ENCODE peak calls at places on chromosomes 11 and 22, in ten cellular contexts. W is A549, T is adrenal gland, H is GM23338, N is uterus, Z is IMR-90, U is lower lobe of right lung, J is ovary, L is neural progenitor cell, G is esophagus squamous epithelium. E is an unnamed sample.

GRCh38 chr11:46239801-46240061 is 37.7 kb upstream of the CREB3L1 start:
- DNase-seq in W (no peak), G (no peak), T (no peak), Z (peak; percentile 22), U (no peak), H (no peak), J (no peak), N (no peak), L (no peak), E (no peak)

GRCh38 chr11:128516886-128517285 is 70.5 kb downstream of the ETS1 start:
- DNase-seq in J (no peak), Z (no peak), N (no peak), H (no peak), G (no peak), L (no peak), W (no peak), U (no peak), T (no peak), E (no peak)

GRCh38 chr11:118436639-118437045 is 350 bp downstream of the KMT2A start:
- DNase-seq in J (no peak), Z (peak; percentile 21), T (peak; percentile 22), H (peak; percentile 18), N (no peak), W (no peak), U (peak; percentile 55), L (no peak), G (no peak), E (no peak)

GRCh38 chr11:93895106-93895862 is 44.9 kb upstream of the VSTM5 start:
- DNase-seq in H (peak; percentile 93), N (no peak), T (peak; percentile 34), J (no peak), U (no peak), L (peak; percentile 84), Z (peak; percentile 82), W (no peak), G (no peak), E (no peak)

GRCh38 chr11:62712861-62713260 is 5.4 kb downstream of the GNG3 start:
- DNase-seq in L (no peak), H (no peak), U (no peak), G (no peak), W (no peak), N (no peak), J (no peak), T (no peak), Z (no peak), E (no peak)

GRCh38 chr11:28559497-28559896 is 451.3 kb downstream of the METTL15 start:
- DNase-seq in N (no peak), L (peak; percentile 55), H (peak; percentile 49), W (no peak), Z (peak; percentile 83), T (no peak), G (no peak), U (no peak), J (peak; percentile 21), E (no peak)

GRCh38 chr11:84089072-84090057 is 803.2 kb upstream of the CCDC90B start:
- DNase-seq in N (no peak), G (no peak), Z (no peak), W (no peak), H (no peak), L (no peak), J (no peak), U (no peak), T (peak; percentile 86), E (no peak)

GRCh38 chr11:31340903-31341572 is 28.5 kb downstream of the DCDC1 start:
- DNase-seq in Z (peak; percentile 41), U (no peak), T (no peak), N (no peak), J (no peak), G (no peak), H (peak; percentile 66), W (peak; percentile 15), L (peak; percentile 49), E (no peak)

DNA sequence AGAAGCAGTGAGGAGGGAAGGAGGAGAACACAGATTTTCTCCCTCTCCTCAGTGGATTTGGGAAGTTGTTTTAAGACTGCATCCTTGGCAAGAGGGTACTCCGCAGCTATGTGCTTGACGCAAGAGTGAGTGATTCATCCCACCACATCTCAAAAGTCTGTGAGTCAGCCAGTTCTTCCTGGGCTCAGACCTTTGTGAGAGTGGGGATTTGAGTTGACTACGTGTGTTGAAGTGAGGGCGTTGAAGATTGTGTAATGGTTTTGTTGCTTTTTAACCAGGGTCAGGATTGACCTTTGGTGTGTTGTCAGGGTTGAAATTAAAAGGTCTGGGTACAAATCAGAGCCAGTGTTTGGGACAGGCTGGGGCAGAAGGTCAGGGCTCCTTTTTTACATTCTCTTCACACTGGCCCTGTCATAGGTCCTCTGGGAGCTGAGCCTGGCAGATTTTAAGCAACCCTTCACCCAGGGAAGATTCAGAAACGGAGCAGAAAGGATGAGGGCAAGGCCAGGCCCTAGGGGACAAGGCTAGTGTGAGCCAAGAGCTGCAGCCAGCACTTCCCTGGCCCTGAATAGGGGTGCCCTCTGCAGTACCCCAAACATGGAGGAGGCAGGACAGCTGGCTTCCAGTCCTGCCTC is 4.2 kb upstream of the C11orf86 start:
- DNase-seq in L (no peak), W (peak; percentile 90), J (no peak), H (no peak), Z (peak; percentile 100), G (no peak), U (no peak), T (peak; percentile 93), N (peak; percentile 25), E (no peak)
- H3K4me3 ChIP-seq in L (no peak overlapping the region), W (no peak overlapping the region), J (no peak overlapping the region), H (no peak overlapping the region), Z (no peak overlapping the region), G (no peak overlapping the region), U (no peak overlapping the region), T (no peak overlapping the region), N (no peak overlapping the region), E (no peak overlapping the region)

GRCh38 chr22:26565889-26566288 is 24.0 kb downstream of the TPST2 start:
- DNase-seq in Z (no peak), W (no peak), L (no peak), U (no peak), T (no peak), J (no peak), N (no peak), G (no peak), H (no peak), E (no peak)

GRCh38 chr22:26567610-26568009 is 22.3 kb downstream of the TPST2 start:
- DNase-seq in H (no peak), G (no peak), J (no peak), W (no peak), N (no peak), Z (no peak), L (no peak), T (no peak), U (no peak), E (no peak)

GRCh38 chr22:26568207-26568706 is 21.7 kb downstream of the TPST2 start:
- DNase-seq in J (no peak), U (no peak), W (no peak), L (peak; percentile 77), Z (peak; percentile 12), G (no peak), H (peak; percentile 92), T (no peak), N (no peak), E (no peak)

GRCh38 chr22:26565181-26565580 is 24.8 kb downstream of the TPST2 start:
- DNase-seq in T (no peak), Z (no peak), W (no peak), G (no peak), J (no peak), N (no peak), H (no peak), L (no peak), U (no peak), E (no peak)

GRCh38 chr22:26566994-26567393 is 22.9 kb downstream of the TPST2 start:
- DNase-seq in G (no peak), H (peak; percentile 44), Z (no peak), T (no peak), U (no peak), L (no peak), W (no peak), J (no peak), N (no peak), E (no peak)
- H3K4me1 ChIP-seq in G (peaks cover 82% of the 10 kb centered on the region), H (peaks cover 75% of the 10 kb centered on the region), Z (peaks cover 4% of the 10 kb centered on the region), T (peaks cover 15% of the 10 kb centered on the region), U (peaks cover 63% of the 10 kb centered on the region), L (peaks cover 31% of the 10 kb centered on the region), W (no peaks in the 10 kb centered on the region), J (no peaks in the 10 kb centered on the region), N (no peaks in the 10 kb centered on the region), E (peaks cover 69% of the 10 kb centered on the region)

GRCh38 chr11:86608251-86608799 is 64.1 kb downstream of the ME3 start:
- DNase-seq in L (peak; percentile 66), G (no peak), U (peak; percentile 48), N (peak; percentile 83), H (peak; percentile 82), Z (peak; percentile 80), T (peak; percentile 72), J (peak; percentile 85), W (peak; percentile 47), E (peak; percentile 47)

GRCh38 chr11:86606270-86606848 is 66.1 kb downstream of the ME3 start:
- DNase-seq in G (no peak), T (no peak), N (no peak), U (no peak), H (no peak), Z (no peak), W (no peak), J (no peak), L (no peak), E (no peak)

GRCh38 chr11:86610559-86611341 is 61.7 kb downstream of the ME3 start:
- DNase-seq in L (peak; percentile 56), H (no peak), N (no peak), Z (no peak), G (no peak), U (no peak), J (no peak), T (no peak), W (no peak), E (no peak)

GRCh38 chr11:86606849-86607481 is 65.5 kb downstream of the ME3 start:
- DNase-seq in N (no peak), H (no peak), T (no peak), J (no peak), W (no peak), U (no peak), Z (peak; percentile 60), G (no peak), L (no peak), E (no peak)
- TF ChIP-seq CTCF in N (no peak), H (no peak), T (no peak), J (no peak), W (peak; percentile 11), U (no peak), Z (no peak), G (no peak), L (no peak), E (no peak)

GRCh38 chr22:19148417-19149046 is 1.6 kb downstream of the GSC2 start:
- DNase-seq in W (no peak), N (no peak), T (no peak), J (peak; percentile 12), H (peak; percentile 49), U (no peak), L (no peak), Z (no peak), G (no peak), E (no peak)

GRCh38 chr22:19150482-19151328 is 613 bp upstream of the GSC2 start:
- DNase-seq in L (no peak), Z (no peak), H (no peak), U (no peak), W (no peak), G (no peak), N (no peak), J (no peak), T (no peak), E (no peak)

GRCh38 chr22:19149047-19149883 is 827 bp downstream of the GSC2 start:
- DNase-seq in N (no peak), L (peak; percentile 67), J (no peak), Z (no peak), H (peak; percentile 75), G (no peak), U (no peak), T (no peak), W (no peak), E (peak; percentile 87)

GRCh38 chr22:19151329-19152191 is 1.5 kb upstream of the GSC2 start:
- DNase-seq in G (no peak), L (no peak), Z (no peak), N (no peak), U (no peak), W (no peak), T (no peak), J (no peak), H (no peak), E (no peak)

GRCh38 chr22:19149962-19150361 is at the start of gene GSC2:
- DNase-seq in H (no peak), N (no peak), Z (no peak), W (no peak), G (no peak), U (no peak), L (peak; percentile 38), T (no peak), J (no peak), E (no peak)
- H3K4me3 ChIP-seq in H (peak within 1 kb of the TSS; percentile 64), N (no peak within 1 kb of the TSS), Z (no peak within 1 kb of the TSS), W (peak within 1 kb of the TSS; percentile 41), G (peak within 1 kb of the TSS; percentile 59), U (peak within 1 kb of the TSS; percentile 36), L (peak within 1 kb of the TSS; percentile 40), T (no peak within 1 kb of the TSS), J (no peak within 1 kb of the TSS), E (peak within 1 kb of the TSS; percentile 22)